ENCODE peak calls at places on chromosomes 6 and 20, in four cellular contexts. R is fibroblast of lung; T is transverse colon; M is CD4-positive, CD25-positive, alpha-beta regulatory T cell. J is an unnamed sample. For H3K27me3, the result is how much of the 10 kb centered on the place peaks cover.

GRCh38 chr6:138897031-138897430 is 91.0 kb downstream of the REPS1 start:
- DNase-seq in R (no peak), T (no peak), M (no peak), J (no peak)

GRCh38 chr6:26464416-26465131 is 6.8 kb downstream of the BTN2A1 start:
- DNase-seq in R (no peak), T (no peak), M (no peak), J (no peak)

GRCh38 chr20:61430228-61430624 is 178.2 kb downstream of the CDH4 start:
- DNase-seq in R (no peak), T (no peak), M (no peak), J (no peak)

GRCh38 chr20:23164176-23164601 is 78.1 kb upstream of the CD93 start:
- DNase-seq in R (no peak), T (peak), M (no peak), J (no peak)

GRCh38 chr6:145685932-145686331 is 49.4 kb downstream of the EPM2A start:
- DNase-seq in R (no peak), T (no peak), M (no peak), J (no peak)

GRCh38 chr6:111950661-111951426 is 77.6 kb upstream of the FYN start:
- DNase-seq in R (peak), T (no peak), M (no peak), J (no peak)

GRCh38 chr6:139801571-139802321 is 427.3 kb upstream of the CITED2 start:
- DNase-seq in R (peak), T (no peak), M (no peak), J (no peak)

GRCh38 chr6:25578538-25578937 is 73.5 kb upstream of the SCGN start:
- DNase-seq in R (no peak), T (no peak), M (no peak), J (no peak)

DNA sequence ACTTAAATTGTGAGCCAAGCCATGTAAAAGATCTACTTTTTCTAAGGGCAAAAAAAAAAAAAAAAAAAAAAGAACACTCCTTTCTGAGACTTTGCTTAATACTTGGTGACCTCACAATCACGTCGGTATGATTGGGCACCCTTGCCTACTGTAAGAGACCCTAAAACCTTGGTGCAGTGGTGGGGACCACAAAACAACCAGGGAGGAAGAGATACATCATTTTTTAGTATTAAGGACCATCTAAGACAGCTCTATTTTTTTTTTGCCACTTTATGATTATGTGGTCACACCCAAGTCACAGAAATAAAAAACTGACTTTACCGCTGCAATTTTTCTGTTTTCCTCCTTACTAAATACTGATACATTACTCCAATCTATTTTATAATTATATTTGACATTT is 22.9 kb downstream of the PRDM1 start:
- DNase-seq in R (no peak), T (no peak), M (no peak), J (no peak)
- H3K27ac ChIP-seq in R (no peak), T (no peak), M (peak), J (no peak)

GRCh38 chr6:85404497-85405174 is 45.2 kb upstream of the NT5E start:
- DNase-seq in R (peak), T (peak), M (no peak), J (peak)
- H3K4me3 ChIP-seq in R (no peak), T (no peak), M (no peak), J (no peak)

DNA sequence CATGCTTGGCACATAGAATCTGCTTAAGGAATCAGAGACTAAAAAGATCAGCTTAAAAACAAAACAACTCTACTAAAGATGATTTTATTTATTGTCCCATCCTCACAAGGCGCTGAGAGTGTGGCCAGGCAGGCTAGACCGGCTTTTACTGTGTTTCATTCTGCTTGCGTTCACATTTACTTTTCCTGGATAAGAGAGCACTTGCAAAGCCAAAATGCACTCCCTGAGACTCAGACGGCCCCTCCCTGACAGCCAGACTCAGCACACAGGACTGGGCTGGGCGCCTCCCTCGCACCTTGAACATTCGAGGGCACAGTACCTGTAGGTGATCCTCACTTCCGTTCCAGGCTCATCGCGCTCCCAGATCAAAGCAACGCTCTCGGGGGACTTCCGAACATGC is 10.2 kb downstream of the ACSS1 start:
- DNase-seq in R (no peak), T (peak), M (no peak), J (no peak)
- H3K27me3 ChIP-seq in R (under half), T (under half), M (under half), J (under half)

DNA sequence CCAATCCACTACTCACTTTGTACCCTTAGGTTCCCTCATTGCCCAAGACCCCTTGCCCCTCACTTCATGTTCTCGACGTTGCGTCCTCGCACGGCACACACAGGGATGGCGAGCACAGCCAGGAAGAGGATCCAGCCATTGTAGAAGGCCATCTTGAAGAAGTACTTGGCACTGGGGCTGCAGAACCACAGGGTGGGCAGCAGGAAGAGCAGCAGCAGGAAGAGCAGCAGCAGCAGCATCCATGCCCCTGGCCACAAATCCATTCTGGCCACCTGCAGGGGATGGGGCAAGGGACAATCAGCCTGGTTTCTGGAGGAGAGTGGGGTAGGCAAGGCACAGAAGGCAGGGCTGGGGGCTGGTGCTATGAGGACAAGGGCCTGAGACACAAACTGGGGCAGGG is 4.7 kb downstream of the AGPAT1 start:
- DNase-seq in R (no peak), T (no peak), M (no peak), J (no peak)
- H3K27ac ChIP-seq in R (no peak), T (no peak), M (no peak), J (no peak)

J was measured in AG04450.